ENCODE peak calls at places on chromosomes 6 and 20, in eight cellular contexts. J, S, R, L, E, A, Z and F are unnamed samples.

GRCh38 chr6:3799731-3800130 is 48.2 kb upstream of the PXDC1 start:
- DNase-seq in S (no peak), J (no peak), Z (no peak), R (no peak), E (no peak), L (no peak), A (no peak), F (no peak)

GRCh38 chr6:135667694-135668455 is 170.3 kb upstream of the AHI1 start:
- DNase-seq in L (no peak), Z (peak; percentile 54), J (no peak), A (no peak), S (peak; percentile 54), E (no peak), R (no peak), F (no peak)

GRCh38 chr6:25172819-25173218 is 106.4 kb upstream of the CARMIL1 start:
- DNase-seq in E (no peak), L (no peak), S (peak; percentile 23), R (no peak), A (no peak), J (no peak), Z (peak; percentile 82), F (no peak)

GRCh38 chr20:44598413-44599290 is 16.3 kb downstream of the PKIG start:
- DNase-seq in J (peak; percentile 38), A (no peak), S (no peak), L (no peak), E (peak; percentile 41), Z (peak; percentile 26), R (peak; percentile 34), F (peak; percentile 40)

GRCh38 chr6:26017567-26017966 is 55.0 kb downstream of the TRIM38 start:
- DNase-seq in R (no peak), S (peak; percentile 72), L (no peak), A (no peak), E (no peak), Z (no peak), J (peak; percentile 34), F (peak; percentile 72)

GRCh38 chr20:23870461-23870860 is 9.1 kb downstream of the CST5 start:
- DNase-seq in A (no peak), S (peak; percentile 15), L (no peak), Z (no peak), J (no peak), E (no peak), R (no peak), F (no peak)

GRCh38 chr6:145544031-145544430 is 191.3 kb downstream of the EPM2A start:
- DNase-seq in A (peak; percentile 16), E (no peak), S (no peak), R (peak; percentile 9), J (no peak), Z (peak; percentile 82), L (peak; percentile 55), F (no peak)

GRCh38 chr6:42276008-42276890 is 58.6 kb upstream of the MRPS10 start:
- DNase-seq in A (no peak), S (no peak), R (no peak), J (no peak), L (peak; percentile 33), E (no peak), Z (no peak), F (no peak)

GRCh38 chr20:15917333-15917732 is 655.9 kb downstream of the KIF16B start:
- DNase-seq in L (no peak), A (no peak), Z (peak; percentile 24), J (no peak), S (no peak), E (no peak), R (no peak), F (no peak)

GRCh38 chr6:149895702-149896310 is 2.1 kb downstream of the RAET1E start:
- DNase-seq in E (peak; percentile 44), A (peak; percentile 84), Z (peak; percentile 90), R (no peak), J (no peak), S (no peak), L (no peak), F (no peak)

GRCh38 chr20:31363295-31363694 is 5.1 kb upstream of the DEFB118 start:
- DNase-seq in Z (no peak), A (no peak), E (no peak), R (no peak), L (no peak), J (no peak), S (no peak), F (no peak)

GRCh38 chr6:162898011-162898410 is 170.2 kb downstream of the PACRG start:
- DNase-seq in Z (no peak), R (no peak), A (no peak), L (no peak), J (no peak), S (no peak), E (no peak), F (no peak)

GRCh38 chr6:19837511-19838441 is 606 bp downstream of the ID4 start:
- DNase-seq in E (peak; percentile 75), S (peak; percentile 62), Z (peak; percentile 44), A (no peak), L (peak; percentile 75), J (no peak), R (peak; percentile 87), F (peak; percentile 67)

GRCh38 chr6:89954721-89955148 is 60.5 kb downstream of the GJA10 start:
- DNase-seq in S (no peak), A (no peak), L (no peak), J (peak; percentile 72), Z (no peak), R (no peak), E (no peak), F (no peak)

GRCh38 chr6:166664135-166664534 is 37.1 kb upstream of the RPS6KA2 start:
- DNase-seq in E (no peak), S (no peak), L (peak; percentile 26), A (no peak), R (no peak), Z (no peak), J (no peak), F (no peak)

GRCh38 chr6:50030777-50031562 is 9.2 kb upstream of the DEFB110 start:
- DNase-seq in R (peak; percentile 82), A (peak; percentile 46), Z (peak; percentile 64), L (peak; percentile 58), S (peak; percentile 90), E (peak; percentile 34), J (no peak), F (no peak)

GRCh38 chr6:68279793-68280557 is 355.1 kb upstream of the ADGRB3 start:
- DNase-seq in Z (peak; percentile 13), R (no peak), A (no peak), E (no peak), L (no peak), J (no peak), S (no peak), F (no peak)

GRCh38 chr6:33914519-33915120 is 110.8 kb upstream of the MLN start:
- DNase-seq in J (no peak), R (no peak), E (no peak), Z (no peak), L (no peak), A (no peak), S (no peak), F (peak; percentile 11)

DNA sequence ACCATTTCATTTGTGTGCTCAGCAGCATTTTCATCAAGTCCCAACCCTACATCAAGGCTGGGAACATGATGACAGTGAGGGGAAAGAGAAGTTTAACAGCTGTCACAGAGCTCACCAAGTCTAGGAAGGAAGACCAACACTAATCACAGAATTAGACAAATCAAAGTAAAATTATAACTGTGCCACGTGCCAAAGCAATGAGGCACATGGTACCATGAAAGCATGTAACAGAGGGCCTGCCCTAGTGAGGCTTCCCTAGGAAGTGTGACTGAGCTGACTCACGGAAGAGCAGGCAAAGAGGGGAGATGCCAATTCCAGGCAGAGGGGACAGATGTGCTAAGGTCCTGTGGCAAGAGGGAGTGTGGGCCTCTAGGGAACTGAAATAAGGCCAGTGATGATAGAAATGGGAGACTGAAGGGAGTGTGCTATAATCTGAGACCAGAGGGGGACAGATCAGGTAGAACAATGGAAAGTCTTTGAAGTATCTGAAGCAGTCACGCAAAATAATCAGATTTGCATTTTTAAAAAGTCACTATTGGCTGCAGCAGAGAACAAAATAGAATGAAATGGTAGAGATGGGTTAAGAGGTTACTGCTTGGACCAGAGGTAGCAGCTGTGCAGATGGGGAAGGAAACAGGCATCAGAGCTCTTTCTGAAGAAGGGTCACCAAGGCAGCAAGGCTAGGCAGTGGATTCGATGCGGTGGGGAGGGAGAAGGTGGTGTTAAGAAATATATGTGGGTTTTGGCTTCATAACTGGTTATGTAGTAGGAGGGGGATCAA is 86.8 kb downstream of the GPR6 start:
- DNase-seq in R (no peak), L (no peak), Z (no peak), E (no peak), J (no peak), S (no peak), A (no peak), F (peak; percentile 73)
- TF ChIP-seq EZH2phosphoT487 in R (no peak), L (no peak), Z (no peak), E (no peak), J (no peak), S (no peak), A (no peak), F (no peak)

GRCh38 chr20:17587831-17588230 is 18.0 kb downstream of the DSTN start:
- DNase-seq in J (no peak), S (no peak), L (no peak), A (no peak), R (no peak), Z (no peak), E (no peak), F (no peak)
- H3K27ac ChIP-seq in J (no peak overlapping the region), S (no peak overlapping the region), L (no peak overlapping the region), A (no peak overlapping the region), R (no peak overlapping the region), Z (no peak overlapping the region), E (no peak overlapping the region), F (no peak overlapping the region)

DNA sequence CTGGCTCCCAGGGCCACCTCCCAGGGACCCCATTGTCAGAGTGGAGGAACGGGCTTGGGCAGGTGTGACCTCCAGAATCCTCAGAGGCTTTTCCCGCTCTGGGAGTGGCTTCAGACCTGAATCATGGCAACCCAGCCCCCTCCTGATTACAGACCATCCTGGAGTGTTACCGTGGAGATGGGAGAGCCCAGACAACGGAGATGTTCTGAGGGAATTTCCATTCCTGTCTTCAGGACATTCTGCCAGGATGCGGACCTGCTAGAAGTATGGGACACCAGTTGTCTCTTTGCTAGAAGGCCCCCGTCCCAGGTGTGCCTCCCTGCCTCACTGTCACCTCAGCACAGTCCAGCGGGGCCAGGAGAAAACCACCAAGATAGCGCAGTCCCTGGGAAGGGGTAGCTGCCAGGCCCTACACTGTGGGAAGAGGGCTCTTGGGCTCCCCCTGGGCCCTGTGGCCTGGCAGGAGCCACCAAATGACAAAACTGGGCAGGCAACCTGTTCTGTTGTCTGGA is 109.9 kb downstream of the PSMB1 start:
- DNase-seq in A (no peak), E (peak; percentile 41), Z (no peak), S (peak; percentile 53), R (peak; percentile 47), L (no peak), J (no peak), F (no peak)
- TF ChIP-seq CTCF in A (peak; percentile 33), E (no peak), Z (peak; percentile 32), S (peak; percentile 53), R (peak; percentile 44), L (no peak), J (no peak), F (no peak)

GRCh38 chr6:36120979-36121706 is 9.2 kb upstream of the MAPK13 start:
- DNase-seq in E (no peak), L (peak; percentile 70), R (no peak), S (peak; percentile 34), A (no peak), Z (peak; percentile 71), J (peak; percentile 22), F (peak; percentile 67)
- TF ChIP-seq EZH2phosphoT487 in E (no peak), L (no peak), R (no peak), S (no peak), A (no peak), Z (no peak), J (no peak), F (no peak)

GRCh38 chr6:48110436-48111142 is 408 bp downstream of the PTCHD4 start:
- DNase-seq in J (no peak), A (no peak), S (no peak), R (no peak), E (no peak), L (no peak), Z (no peak), F (no peak)
- H3K27ac ChIP-seq in J (no peak overlapping the region), A (peak overlapping the region; percentile 47), S (peak overlapping the region; percentile 78), R (peak overlapping the region; percentile 67), E (peak overlapping the region; percentile 89), L (peak overlapping the region; percentile 71), Z (no peak overlapping the region), F (no peak overlapping the region)